ENCODE peak calls at places on chromosome 7, in six cellular contexts. I is cardiac muscle cell, Q is right atrium auricular region, J is H1, Y is ovary, U is upper lobe of right lung. R is an unnamed sample.

GRCh38 chr7:39184387-39184786 is 206.7 kb downstream of the POU6F2 start:
- DNase-seq in I (peak), U (no peak), Q (no peak), Y (no peak), J (no peak), R (no peak)

GRCh38 chr7:73905360-73905759 is 44.4 kb downstream of the TMEM270 start:
- DNase-seq in U (peak), I (no peak), Y (no peak), Q (no peak), J (no peak), R (no peak)

GRCh38 chr7:40808409-40808942 is 673.7 kb downstream of the SUGCT start:
- DNase-seq in Y (no peak), J (no peak), U (no peak), Q (no peak), I (no peak), R (peak)

GRCh38 chr7:95602421-95602820 is 6.1 kb upstream of the PDK4 start:
- DNase-seq in Q (no peak), I (no peak), Y (no peak), J (no peak), U (no peak), R (no peak)

GRCh38 chr7:73521636-73522080 is 435 bp downstream of the BAZ1B start:
- DNase-seq in J (no peak), U (peak), Y (no peak), I (peak), Q (no peak), R (peak)

GRCh38 chr7:44196450-44196872 is 4.3 kb upstream of the YKT6 start:
- DNase-seq in I (peak), J (no peak), Y (no peak), U (peak), Q (no peak), R (no peak)

GRCh38 chr7:32298403-32299132 is 191.6 kb downstream of the LSM5 start:
- DNase-seq in I (peak), U (no peak), J (no peak), Y (no peak), Q (no peak), R (no peak)

GRCh38 chr7:90347759-90348158 is 1.2 kb downstream of the GTPBP10 start:
- DNase-seq in Y (no peak), Q (no peak), I (no peak), J (no peak), U (no peak), R (no peak)

GRCh38 chr7:2641406-2642393 is 9.9 kb downstream of the TTYH3 start:
- DNase-seq in I (peak), U (peak), Q (peak), J (no peak), Y (peak), R (peak)

GRCh38 chr7:108135446-108136190 is 5.5 kb upstream of the LAMB4 start:
- DNase-seq in U (no peak), I (no peak), J (no peak), Y (no peak), Q (no peak), R (no peak)

DNA sequence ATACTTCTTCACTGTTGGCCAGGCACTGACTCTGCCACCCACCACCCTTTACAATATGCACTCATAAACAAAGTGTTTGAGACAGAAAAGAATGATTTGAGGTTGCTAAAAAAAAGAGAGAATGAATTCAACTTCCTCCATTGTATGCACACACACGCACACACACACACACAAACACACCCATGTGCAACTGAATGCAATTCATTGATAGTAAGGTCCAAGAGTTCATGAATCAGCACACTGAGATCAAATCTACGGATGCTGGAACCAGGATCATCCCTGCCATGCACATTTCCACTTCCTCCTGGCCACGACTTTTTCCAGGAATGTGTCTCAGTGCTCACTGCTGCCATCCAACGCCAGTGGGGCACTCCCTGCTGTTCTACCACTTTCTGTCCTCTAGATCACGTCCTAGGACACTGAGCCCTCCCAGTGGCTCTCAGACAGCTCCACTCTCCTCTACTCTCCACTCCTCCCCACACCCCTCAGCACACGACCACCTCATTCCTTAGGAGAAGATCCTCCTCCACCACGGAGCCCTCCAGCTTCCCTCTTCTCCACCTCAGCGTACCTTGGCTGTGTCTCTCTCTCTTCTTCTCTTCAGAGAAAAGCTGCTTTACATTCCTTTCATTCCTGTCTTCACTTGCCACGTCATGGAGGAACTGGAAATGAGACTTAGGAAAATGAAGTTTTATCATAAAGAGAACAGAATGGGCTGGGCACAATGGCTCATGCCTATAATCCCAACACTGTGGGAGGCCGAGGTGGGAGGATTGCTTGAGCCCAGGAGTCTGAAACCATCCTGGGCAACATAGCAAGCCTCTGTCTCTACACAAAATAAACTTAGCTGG is 12.0 kb upstream of the TMEM213 start:
- DNase-seq in U (no peak), I (no peak), Y (no peak), J (no peak), Q (no peak), R (no peak)
- TF ChIP-seq CTCF in U (no peak), I (no peak), Y (no peak), J (no peak), Q (no peak), R (no peak)

GRCh38 chr7:151085329-151085690 is 965 bp upstream of the AGAP3 start:
- DNase-seq in Q (no peak), U (no peak), I (no peak), J (no peak), Y (peak), R (no peak)
- H3K27ac ChIP-seq in Q (peak), U (peak), I (peak), J (no peak), Y (no peak), R (peak)

DNA sequence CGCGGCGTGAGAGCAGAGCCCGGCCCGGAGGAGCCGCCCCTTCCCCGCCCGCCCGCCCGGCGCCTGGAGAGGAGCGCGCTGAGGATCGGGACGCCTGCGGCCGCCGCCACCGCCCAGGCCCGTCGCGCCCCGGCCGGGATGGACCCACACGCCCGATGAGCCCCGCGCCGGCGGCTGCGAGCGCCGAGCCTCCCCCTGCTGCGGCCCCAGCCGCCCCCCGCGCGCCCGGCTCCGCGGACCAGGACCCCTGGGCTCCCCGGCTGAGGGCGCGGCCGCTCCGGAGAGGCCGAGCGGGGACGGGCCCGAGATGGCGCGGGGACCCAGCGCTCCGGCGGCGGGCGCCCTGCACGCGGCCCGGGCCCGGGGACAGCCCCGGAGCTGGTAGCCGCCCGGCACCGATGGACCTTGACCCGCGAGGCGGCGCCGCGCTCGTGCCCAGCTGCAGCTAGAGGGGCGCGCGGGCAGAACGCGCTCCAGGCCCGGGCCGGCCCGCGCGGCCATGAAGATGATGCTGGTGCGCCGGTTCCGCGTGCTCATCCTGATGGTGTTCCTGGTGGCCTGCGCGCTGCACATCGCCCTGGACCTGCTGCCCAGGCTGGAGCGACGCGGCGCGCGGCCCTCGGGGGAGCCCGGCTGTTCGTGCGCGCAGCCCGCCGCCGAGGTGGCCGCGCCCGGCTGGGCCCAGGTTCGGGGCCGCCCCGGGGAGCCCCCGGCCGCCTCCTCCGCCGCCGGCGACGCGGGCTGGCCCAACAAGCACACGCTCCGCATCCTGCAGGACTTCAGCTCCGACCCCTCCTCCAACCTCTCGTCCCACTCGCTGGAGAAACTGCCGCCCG is 548 bp downstream of the FAM20C start:
- DNase-seq in U (no peak), Q (no peak), Y (no peak), J (no peak), I (peak), R (no peak)
- H3K4me3 ChIP-seq in U (peak), Q (peak), Y (peak), J (peak), I (peak), R (peak)

DNA sequence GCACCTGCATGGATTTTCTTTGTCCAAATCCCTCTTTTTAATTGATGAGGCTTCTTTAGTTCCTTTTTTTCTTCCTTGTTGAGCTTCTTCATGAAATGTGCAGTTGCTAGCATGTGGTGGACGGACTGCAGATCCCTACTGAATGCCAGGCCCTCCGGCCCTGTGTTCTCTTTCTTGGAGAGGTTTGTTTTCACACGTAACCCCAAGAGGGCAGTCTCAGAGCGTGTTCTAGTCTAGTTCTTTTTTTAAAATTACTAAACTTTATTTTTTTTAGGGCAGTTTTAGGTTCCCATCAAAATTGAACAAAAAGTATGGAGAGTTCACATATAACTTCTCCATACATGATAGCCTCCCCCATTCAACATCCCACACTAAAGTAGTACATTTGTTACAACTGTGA is 190.0 kb downstream of the CFTR start:
- DNase-seq in J (no peak), I (peak), Y (no peak), U (no peak), Q (no peak), R (no peak)
- TF ChIP-seq CTCF in J (peak), I (no peak), Y (no peak), U (no peak), Q (no peak), R (no peak)

DNA sequence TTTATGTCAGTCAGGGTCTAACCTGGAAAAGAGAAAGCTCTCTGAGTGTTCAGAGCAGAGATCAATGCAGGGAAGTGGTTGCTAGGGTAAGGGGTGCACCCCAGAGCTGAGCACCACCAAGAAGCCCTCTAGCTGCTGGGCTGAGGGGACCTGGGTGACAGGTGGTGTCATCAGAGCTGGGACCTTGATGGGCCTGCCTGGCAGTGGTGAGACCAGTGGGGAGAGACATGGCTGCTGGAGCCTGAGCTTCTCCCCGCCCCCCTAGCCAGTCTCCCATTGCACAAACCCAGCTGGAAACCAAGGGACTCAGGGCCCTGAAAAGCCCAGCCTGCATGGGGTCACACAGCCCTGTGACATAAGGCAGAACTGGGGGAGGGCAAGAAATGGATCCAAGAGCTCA is 49.1 kb upstream of the OSBPL3 start:
- DNase-seq in U (no peak), J (no peak), I (peak), Y (no peak), Q (no peak), R (no peak)
- H3K27ac ChIP-seq in U (peak), J (no peak), I (peak), Y (no peak), Q (peak), R (no peak)

DNA sequence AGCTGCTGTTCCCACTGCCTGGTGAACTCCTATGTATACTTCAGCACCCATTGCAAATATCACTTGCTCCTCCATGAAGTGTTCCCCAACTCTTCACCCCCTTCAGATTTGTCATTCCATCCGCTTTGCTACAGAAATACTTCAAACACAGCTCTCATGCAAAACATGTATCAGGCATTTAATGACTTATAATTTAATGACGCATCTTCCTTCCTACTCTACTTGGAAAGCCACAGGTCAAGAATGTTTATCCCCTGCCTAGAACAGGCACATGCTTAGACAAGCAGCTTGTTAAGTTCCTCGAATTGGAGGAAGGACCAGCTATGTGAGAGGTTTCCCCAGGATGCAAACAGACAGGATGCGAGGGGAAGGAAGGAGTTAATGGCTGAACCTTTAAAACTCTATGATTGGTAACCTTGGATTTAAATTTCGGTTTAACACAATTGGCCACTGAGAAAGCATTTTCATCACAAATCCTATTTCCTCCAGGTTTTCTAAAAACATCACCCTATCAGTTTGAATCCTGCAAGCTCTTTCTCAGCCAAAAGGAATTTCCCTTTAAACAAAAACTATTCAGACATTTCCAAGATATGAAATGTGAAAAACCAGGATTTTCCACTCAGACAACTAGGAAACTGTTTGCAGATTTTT is 11.5 kb downstream of the CREB3L2 start:
- DNase-seq in I (no peak), Q (no peak), Y (no peak), J (no peak), U (no peak), R (no peak)
- H3K4me3 ChIP-seq in I (no peak), Q (no peak), Y (no peak), J (no peak), U (no peak), R (peak)

GRCh38 chr7:156768698-156769472 is 124.1 kb downstream of the LMBR1 start:
- DNase-seq in Y (no peak), J (no peak), I (peak), Q (no peak), U (no peak), R (no peak)
- TF ChIP-seq CTCF in Y (no peak), J (peak), I (no peak), Q (no peak), U (no peak), R (no peak)

GRCh38 chr7:141675431-141676210 is 26.3 kb downstream of the DENND11 start:
- DNase-seq in I (no peak), J (no peak), U (no peak), Y (no peak), Q (no peak), R (no peak)

GRCh38 chr7:141674702-141675101 is 27.3 kb downstream of the DENND11 start:
- DNase-seq in J (peak), I (no peak), Y (no peak), Q (no peak), U (no peak), R (no peak)

GRCh38 chr7:141674201-141674671 is 27.7 kb downstream of the DENND11 start:
- DNase-seq in J (peak), U (no peak), I (no peak), Y (no peak), Q (no peak), R (no peak)

GRCh38 chr7:141676618-141677017 is 25.3 kb downstream of the DENND11 start:
- DNase-seq in Y (no peak), Q (no peak), U (no peak), I (no peak), J (no peak), R (no peak)

DNA sequence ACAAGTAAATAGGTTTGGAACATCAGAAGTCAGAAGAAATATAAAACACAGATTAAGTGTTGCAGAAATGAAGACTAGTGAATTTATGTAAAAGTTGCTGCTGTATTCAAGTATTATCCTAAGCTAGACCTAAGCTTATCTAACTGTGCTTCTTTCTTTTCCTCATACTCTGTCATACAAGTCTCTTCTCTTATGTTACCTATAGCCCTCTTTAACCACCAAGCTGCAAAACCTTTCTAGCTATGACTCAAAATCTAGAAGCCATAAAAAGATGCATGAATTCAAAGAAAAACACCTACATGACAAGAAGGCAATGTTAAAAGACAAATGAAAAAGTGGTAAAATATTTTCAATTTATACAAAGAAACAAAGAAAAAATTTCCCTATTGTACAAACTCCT is 23.0 kb downstream of the DENND11 start:
- DNase-seq in I (no peak), J (no peak), Y (no peak), Q (no peak), U (no peak), R (no peak)
- H3K27ac ChIP-seq in I (no peak), J (no peak), Y (no peak), Q (no peak), U (no peak), R (no peak)

GRCh38 chr7:26657139-26657753 is 207.1 kb downstream of the SKAP2 start:
- DNase-seq in Y (no peak), I (peak), Q (no peak), J (no peak), U (no peak), R (no peak)
- H3K4me3 ChIP-seq in Y (no peak), I (no peak), Q (no peak), J (no peak), U (no peak), R (no peak)